ENCODE peak calls at places on chromosome 16, in four cellular contexts. One of them, this sample, is unnamed.
A peak's percentile ranks its signal among the peaks of the same experiment; 100 is the strongest.

GRCh38 chr16:13343981-13344380 is 442.6 kb downstream of the SHISA9 start:
- DNase-seq in sigmoid colon: no peak
- DNase-seq in Peyer's patch: no peak
- DNase-seq in heart left ventricle: no peak
- DNase-seq in this sample: no peak

GRCh38 chr16:23670137-23670776 is 8.4 kb upstream of the PLK1 start:
- DNase-seq in sigmoid colon: no peak
- DNase-seq in Peyer's patch: peak; percentile 31
- DNase-seq in heart left ventricle: no peak
- DNase-seq in this sample: no peak

GRCh38 chr16:27242868-27243590 is 25.5 kb downstream of the NSMCE1 start:
- DNase-seq in sigmoid colon: peak; percentile 73
- DNase-seq in Peyer's patch: no peak
- DNase-seq in heart left ventricle: peak; percentile 43
- DNase-seq in this sample: no peak

GRCh38 chr16:84294196-84295142 is at the start of gene WFDC1:
- DNase-seq in sigmoid colon: peak; percentile 80
- DNase-seq in Peyer's patch: no peak
- DNase-seq in heart left ventricle: no peak
- DNase-seq in this sample: peak; percentile 45

GRCh38 chr16:1164382-1164781 is 11.5 kb downstream of the CACNA1H start:
- DNase-seq in sigmoid colon: no peak
- DNase-seq in Peyer's patch: no peak
- DNase-seq in heart left ventricle: no peak
- DNase-seq in this sample: no peak

GRCh38 chr16:48126801-48127644 is 28.8 kb downstream of the ABCC12 start:
- DNase-seq in sigmoid colon: no peak
- DNase-seq in Peyer's patch: no peak
- DNase-seq in heart left ventricle: no peak
- DNase-seq in this sample: peak; percentile 78

GRCh38 chr16:10130482-10130996 is 51.7 kb downstream of the GRIN2A start:
- DNase-seq in sigmoid colon: no peak
- DNase-seq in Peyer's patch: no peak
- DNase-seq in heart left ventricle: no peak
- DNase-seq in this sample: no peak

GRCh38 chr16:85616608-85617311 is 3.6 kb downstream of the GSE1 start:
- DNase-seq in sigmoid colon: no peak
- DNase-seq in Peyer's patch: peak; percentile 60
- DNase-seq in heart left ventricle: peak; percentile 56
- DNase-seq in this sample: peak; percentile 46

GRCh38 chr16:86432048-86432447 is 78.3 kb upstream of the FOXF1 start:
- DNase-seq in sigmoid colon: no peak
- DNase-seq in Peyer's patch: no peak
- DNase-seq in heart left ventricle: no peak
- DNase-seq in this sample: no peak

GRCh38 chr16:53085539-53086450 is 31.0 kb downstream of the CHD9 start:
- DNase-seq in sigmoid colon: no peak
- DNase-seq in Peyer's patch: no peak
- DNase-seq in heart left ventricle: no peak
- DNase-seq in this sample: peak; percentile 52

GRCh38 chr16:88298166-88298881 is 84.4 kb upstream of the ZNF469 start:
- DNase-seq in sigmoid colon: no peak
- DNase-seq in Peyer's patch: no peak
- DNase-seq in heart left ventricle: no peak
- DNase-seq in this sample: peak; percentile 14

GRCh38 chr16:8887438-8887765 is 5.3 kb downstream of the LITAFD start:
- DNase-seq in sigmoid colon: no peak
- DNase-seq in Peyer's patch: no peak
- DNase-seq in heart left ventricle: no peak
- DNase-seq in this sample: no peak
- TF ChIP-seq POLR2A in sigmoid colon: no peak
- TF ChIP-seq POLR2A in Peyer's patch: no peak
- TF ChIP-seq POLR2A in heart left ventricle: no peak
- TF ChIP-seq POLR2A in this sample: no peak

GRCh38 chr16:2532494-2533141 is 1.4 kb upstream of the CEMP1 start:
- DNase-seq in sigmoid colon: peak; percentile 92
- DNase-seq in Peyer's patch: peak; percentile 89
- DNase-seq in heart left ventricle: peak; percentile 55
- DNase-seq in this sample: peak; percentile 94
- TF ChIP-seq POLR2A in sigmoid colon: no peak
- TF ChIP-seq POLR2A in Peyer's patch: peak; percentile 60
- TF ChIP-seq POLR2A in heart left ventricle: no peak
- TF ChIP-seq POLR2A in this sample: no peak

GRCh38 chr16:67236551-67237395 is 9.8 kb downstream of the TMEM208 start:
- DNase-seq in sigmoid colon: peak; percentile 68
- DNase-seq in Peyer's patch: no peak
- DNase-seq in heart left ventricle: no peak
- DNase-seq in this sample: peak; percentile 17

GRCh38 chr16:67233596-67233995 is 6.7 kb downstream of the TMEM208 start:
- DNase-seq in sigmoid colon: no peak
- DNase-seq in Peyer's patch: no peak
- DNase-seq in heart left ventricle: no peak
- DNase-seq in this sample: no peak

GRCh38 chr16:67230809-67231660 is 4.1 kb downstream of the TMEM208 start:
- DNase-seq in sigmoid colon: no peak
- DNase-seq in Peyer's patch: no peak
- DNase-seq in heart left ventricle: no peak
- DNase-seq in this sample: no peak

GRCh38 chr16:67235816-67236547 is 9.1 kb downstream of the TMEM208 start:
- DNase-seq in sigmoid colon: no peak
- DNase-seq in Peyer's patch: no peak
- DNase-seq in heart left ventricle: no peak
- DNase-seq in this sample: no peak

GRCh38 chr16:67234180-67234597 is 7.3 kb downstream of the TMEM208 start:
- DNase-seq in sigmoid colon: no peak
- DNase-seq in Peyer's patch: no peak
- DNase-seq in heart left ventricle: no peak
- DNase-seq in this sample: no peak
- TF ChIP-seq POLR2A in sigmoid colon: no peak
- TF ChIP-seq POLR2A in Peyer's patch: no peak
- TF ChIP-seq POLR2A in heart left ventricle: no peak
- TF ChIP-seq POLR2A in this sample: no peak

DNA sequence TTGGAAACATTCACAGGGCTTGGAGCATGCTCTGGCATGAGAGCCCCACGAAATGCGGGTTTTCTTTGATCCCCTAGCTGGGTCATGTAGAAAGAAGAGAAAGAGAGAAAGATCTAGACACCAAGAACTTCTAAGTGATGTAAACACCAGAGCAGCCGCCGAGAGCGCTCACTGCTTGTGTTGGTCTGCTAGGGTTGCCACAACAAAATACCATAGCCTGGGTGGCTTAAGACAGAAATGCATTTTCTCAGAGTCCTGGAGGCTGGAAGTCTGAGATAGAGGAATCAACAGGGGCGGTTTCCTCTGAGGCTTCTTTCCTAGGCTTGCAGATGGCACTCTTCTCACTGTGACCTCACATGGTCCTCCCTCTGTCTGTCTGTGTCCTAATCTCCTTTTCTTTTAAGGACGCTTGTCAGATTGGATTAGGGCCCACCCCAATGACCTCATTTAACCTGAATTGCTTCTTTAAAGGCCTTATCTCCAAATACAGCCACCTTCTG is 139.5 kb downstream of the CYLD start:
- DNase-seq in sigmoid colon: no peak
- DNase-seq in Peyer's patch: no peak
- DNase-seq in heart left ventricle: no peak
- DNase-seq in this sample: no peak
- TF ChIP-seq POLR2A in sigmoid colon: no peak
- TF ChIP-seq POLR2A in Peyer's patch: no peak
- TF ChIP-seq POLR2A in heart left ventricle: no peak
- TF ChIP-seq POLR2A in this sample: no peak

GRCh38 chr16:28291651-28292626 is at the start of gene SBK1:
- DNase-seq in sigmoid colon: peak; percentile 76
- DNase-seq in Peyer's patch: peak; percentile 74
- DNase-seq in heart left ventricle: peak; percentile 61
- DNase-seq in this sample: peak; percentile 84
- TF ChIP-seq POLR2A in sigmoid colon: no peak
- TF ChIP-seq POLR2A in Peyer's patch: peak; percentile 13
- TF ChIP-seq POLR2A in heart left ventricle: no peak
- TF ChIP-seq POLR2A in this sample: no peak

GRCh38 chr16:75065149-75065807 is 51.3 kb downstream of the LDHD start:
- DNase-seq in sigmoid colon: no peak
- DNase-seq in Peyer's patch: no peak
- DNase-seq in heart left ventricle: no peak
- DNase-seq in this sample: peak; percentile 47
- TF ChIP-seq POLR2A in sigmoid colon: no peak
- TF ChIP-seq POLR2A in Peyer's patch: no peak
- TF ChIP-seq POLR2A in heart left ventricle: no peak
- TF ChIP-seq POLR2A in this sample: no peak

GRCh38 chr16:28946681-28947080 is 4.1 kb upstream of the NFATC2IP start:
- DNase-seq in sigmoid colon: no peak
- DNase-seq in Peyer's patch: no peak
- DNase-seq in heart left ventricle: no peak
- DNase-seq in this sample: no peak

GRCh38 chr16:28951410-28951943 is 740 bp downstream of the NFATC2IP start:
- DNase-seq in sigmoid colon: peak; percentile 72
- DNase-seq in Peyer's patch: no peak
- DNase-seq in heart left ventricle: peak; percentile 53
- DNase-seq in this sample: no peak

GRCh38 chr16:28950648-28951409 is at the start of gene NFATC2IP:
- DNase-seq in sigmoid colon: peak; percentile 100
- DNase-seq in Peyer's patch: peak; percentile 100
- DNase-seq in heart left ventricle: peak; percentile 100
- DNase-seq in this sample: peak; percentile 100
- TF ChIP-seq POLR2A in sigmoid colon: no peak
- TF ChIP-seq POLR2A in Peyer's patch: peak; percentile 56
- TF ChIP-seq POLR2A in heart left ventricle: no peak
- TF ChIP-seq POLR2A in this sample: no peak

GRCh38 chr16:29996773-29997250 is 771 bp downstream of the INO80E start:
- DNase-seq in sigmoid colon: no peak
- DNase-seq in Peyer's patch: no peak
- DNase-seq in heart left ventricle: no peak
- DNase-seq in this sample: no peak

GRCh38 chr16:29994613-29995329 is 646 bp downstream of the HIRIP3 start:
- DNase-seq in sigmoid colon: peak; percentile 82
- DNase-seq in Peyer's patch: peak; percentile 73
- DNase-seq in heart left ventricle: peak; percentile 50
- DNase-seq in this sample: no peak

GRCh38 chr16:29993903-29994612 is 1.4 kb downstream of the HIRIP3 start:
- DNase-seq in sigmoid colon: no peak
- DNase-seq in Peyer's patch: no peak
- DNase-seq in heart left ventricle: no peak
- DNase-seq in this sample: no peak

GRCh38 chr16:29995911-29996772 is at the start of gene INO80E:
- DNase-seq in sigmoid colon: peak; percentile 99
- DNase-seq in Peyer's patch: peak; percentile 97
- DNase-seq in heart left ventricle: peak; percentile 99
- DNase-seq in this sample: peak; percentile 99

GRCh38 chr16:29995330-29995910 is at the start of gene HIRIP3:
- DNase-seq in sigmoid colon: peak; percentile 94
- DNase-seq in Peyer's patch: peak; percentile 85
- DNase-seq in heart left ventricle: peak; percentile 90
- DNase-seq in this sample: peak; percentile 89
- TF ChIP-seq POLR2A in sigmoid colon: peak; percentile 38
- TF ChIP-seq POLR2A in Peyer's patch: peak; percentile 16
- TF ChIP-seq POLR2A in heart left ventricle: no peak
- TF ChIP-seq POLR2A in this sample: peak; percentile 65

This sample was measured in thyroid gland.